ENCODE peak calls at places on chromosome 5, in five cellular contexts. D is neural crest cell; K is activated naive CD8-positive, alpha-beta T cell treated with anti-CD3 and anti-CD28 coated beads, Interleukin-2, amount 50 U/mL, for 24 hours; T is stimulated activated CD4-positive, alpha-beta T cell treated with anti-CD3 and anti-CD28 coated beads, TNF-alpha, amount 100 ng/mL, for 24 hours; M is GM19239. Y is an unnamed sample.

GRCh38 chr5:142915840-142916424 is 145.8 kb downstream of the ARHGAP26 start:
- DNase-seq in T (no peak), D (peak; percentile 15), K (no peak), M (peak; percentile 14), Y (no peak)

GRCh38 chr5:1140188-1140817 is 28.4 kb upstream of the SLC12A7 start:
- DNase-seq in D (peak; percentile 53), M (peak; percentile 93), K (peak; percentile 85), T (peak; percentile 59), Y (peak; percentile 65)

GRCh38 chr5:3789519-3790193 is 194.0 kb downstream of the IRX1 start:
- DNase-seq in M (no peak), K (no peak), D (no peak), T (no peak), Y (no peak)

GRCh38 chr5:154741415-154741814 is 13.8 kb upstream of the LARP1 start:
- DNase-seq in K (no peak), M (no peak), T (no peak), D (no peak), Y (no peak)

GRCh38 chr5:136006767-136007251 is 22.0 kb upstream of the TGFBI start:
- DNase-seq in M (no peak), D (no peak), K (no peak), T (no peak), Y (no peak)

GRCh38 chr5:112237456-112237855 is 181.6 kb downstream of the EPB41L4A start:
- DNase-seq in D (no peak), M (no peak), T (no peak), K (no peak), Y (no peak)

GRCh38 chr5:177179431-177179830 is 45.9 kb downstream of the NSD1 start:
- DNase-seq in M (no peak), K (no peak), T (no peak), D (no peak), Y (no peak)

GRCh38 chr5:760363-761205 is 23.9 kb downstream of the ZDHHC11B start:
- DNase-seq in M (no peak), D (no peak), K (peak; percentile 10), T (no peak), Y (no peak)

GRCh38 chr5:150438873-150439546 is 10.5 kb downstream of the RPS14 start:
- DNase-seq in M (no peak), K (no peak), T (no peak), D (peak; percentile 39), Y (no peak)

GRCh38 chr5:147530801-147531389 is 21.0 kb upstream of the DPYSL3 start:
- DNase-seq in K (no peak), M (no peak), D (no peak), T (no peak), Y (no peak)

GRCh38 chr5:175802361-175802760 is 69.0 kb upstream of the CPLX2 start:
- DNase-seq in T (no peak), D (no peak), K (no peak), M (no peak), Y (no peak)

GRCh38 chr5:145856285-145856818 is 16.5 kb downstream of the GRXCR2 start:
- DNase-seq in D (peak; percentile 18), T (no peak), M (no peak), K (no peak), Y (peak; percentile 9)

GRCh38 chr5:67065237-67065636 is 131.4 kb downstream of the CD180 start:
- DNase-seq in M (no peak), T (no peak), D (no peak), K (peak; percentile 5), Y (no peak)